ENCODE peak calls at places on chromosome 14, in ten cellular contexts. One of them, this sample, is unnamed.

GRCh38 chr14:106417224-106418049 is 891.1 kb downstream of the TMEM121 start:
- DNase-seq in heart left ventricle: peak
- DNase-seq in stimulated activated effector memory CD8-positive, alpha-beta T cell treated with anti-CD3 and anti-CD28 coated beads, Interleukin-12 subunit alpha, Interleukin-12 subunit beta, amount 100 ng/mL, for 72 hours: peak
- DNase-seq in neural crest cell: no peak
- DNase-seq in GM10248: peak
- DNase-seq in RCC 7860: no peak
- DNase-seq in neuronal stem cell: no peak
- DNase-seq in left ventricle myocardium inferior: peak
- DNase-seq in prostate gland: no peak
- DNase-seq in 8988T: no peak
- DNase-seq in this sample: peak

GRCh38 chr14:68146812-68147211 is 327.2 kb downstream of the RAD51B start:
- DNase-seq in heart left ventricle: no peak
- DNase-seq in stimulated activated effector memory CD8-positive, alpha-beta T cell treated with anti-CD3 and anti-CD28 coated beads, Interleukin-12 subunit alpha, Interleukin-12 subunit beta, amount 100 ng/mL, for 72 hours: no peak
- DNase-seq in neural crest cell: no peak
- DNase-seq in GM10248: no peak
- DNase-seq in RCC 7860: peak
- DNase-seq in neuronal stem cell: no peak
- DNase-seq in left ventricle myocardium inferior: no peak
- DNase-seq in prostate gland: peak
- DNase-seq in 8988T: no peak
- DNase-seq in this sample: peak

GRCh38 chr14:61420326-61420725 is 98.9 kb downstream of the PRKCH start:
- DNase-seq in heart left ventricle: no peak
- DNase-seq in stimulated activated effector memory CD8-positive, alpha-beta T cell treated with anti-CD3 and anti-CD28 coated beads, Interleukin-12 subunit alpha, Interleukin-12 subunit beta, amount 100 ng/mL, for 72 hours: no peak
- DNase-seq in neural crest cell: no peak
- DNase-seq in GM10248: no peak
- DNase-seq in RCC 7860: no peak
- DNase-seq in neuronal stem cell: no peak
- DNase-seq in left ventricle myocardium inferior: no peak
- DNase-seq in prostate gland: peak
- DNase-seq in 8988T: no peak
- DNase-seq in this sample: peak

GRCh38 chr14:93536945-93537344 is 106.2 kb downstream of the UNC79 start:
- DNase-seq in heart left ventricle: no peak
- DNase-seq in stimulated activated effector memory CD8-positive, alpha-beta T cell treated with anti-CD3 and anti-CD28 coated beads, Interleukin-12 subunit alpha, Interleukin-12 subunit beta, amount 100 ng/mL, for 72 hours: no peak
- DNase-seq in neural crest cell: no peak
- DNase-seq in GM10248: no peak
- DNase-seq in RCC 7860: no peak
- DNase-seq in neuronal stem cell: no peak
- DNase-seq in left ventricle myocardium inferior: no peak
- DNase-seq in prostate gland: no peak
- DNase-seq in 8988T: no peak
- DNase-seq in this sample: no peak

GRCh38 chr14:99271951-99272668 is at the start of gene BCL11B:
- DNase-seq in heart left ventricle: peak
- DNase-seq in stimulated activated effector memory CD8-positive, alpha-beta T cell treated with anti-CD3 and anti-CD28 coated beads, Interleukin-12 subunit alpha, Interleukin-12 subunit beta, amount 100 ng/mL, for 72 hours: peak
- DNase-seq in neural crest cell: peak
- DNase-seq in GM10248: peak
- DNase-seq in RCC 7860: peak
- DNase-seq in neuronal stem cell: no peak
- DNase-seq in left ventricle myocardium inferior: peak
- DNase-seq in prostate gland: peak
- DNase-seq in 8988T: peak
- DNase-seq in this sample: peak

GRCh38 chr14:70616646-70617045 is 16.2 kb upstream of the MED6 start:
- DNase-seq in heart left ventricle: no peak
- DNase-seq in stimulated activated effector memory CD8-positive, alpha-beta T cell treated with anti-CD3 and anti-CD28 coated beads, Interleukin-12 subunit alpha, Interleukin-12 subunit beta, amount 100 ng/mL, for 72 hours: no peak
- DNase-seq in neural crest cell: no peak
- DNase-seq in GM10248: no peak
- DNase-seq in RCC 7860: no peak
- DNase-seq in neuronal stem cell: no peak
- DNase-seq in left ventricle myocardium inferior: no peak
- DNase-seq in prostate gland: no peak
- DNase-seq in 8988T: no peak
- DNase-seq in this sample: no peak

GRCh38 chr14:30194769-30195168 is 267.1 kb upstream of the PRKD1 start:
- DNase-seq in heart left ventricle: no peak
- DNase-seq in stimulated activated effector memory CD8-positive, alpha-beta T cell treated with anti-CD3 and anti-CD28 coated beads, Interleukin-12 subunit alpha, Interleukin-12 subunit beta, amount 100 ng/mL, for 72 hours: no peak
- DNase-seq in neural crest cell: no peak
- DNase-seq in GM10248: no peak
- DNase-seq in RCC 7860: peak
- DNase-seq in neuronal stem cell: no peak
- DNase-seq in left ventricle myocardium inferior: no peak
- DNase-seq in prostate gland: no peak
- DNase-seq in 8988T: no peak
- DNase-seq in this sample: peak

GRCh38 chr14:100724061-100724460 is 2.6 kb upstream of the DLK1 start:
- DNase-seq in heart left ventricle: no peak
- DNase-seq in stimulated activated effector memory CD8-positive, alpha-beta T cell treated with anti-CD3 and anti-CD28 coated beads, Interleukin-12 subunit alpha, Interleukin-12 subunit beta, amount 100 ng/mL, for 72 hours: no peak
- DNase-seq in neural crest cell: no peak
- DNase-seq in GM10248: no peak
- DNase-seq in RCC 7860: no peak
- DNase-seq in neuronal stem cell: no peak
- DNase-seq in left ventricle myocardium inferior: no peak
- DNase-seq in prostate gland: no peak
- DNase-seq in 8988T: no peak
- DNase-seq in this sample: no peak

GRCh38 chr14:24426912-24427536 is 2.4 kb downstream of the CBLN3 start:
- DNase-seq in heart left ventricle: no peak
- DNase-seq in stimulated activated effector memory CD8-positive, alpha-beta T cell treated with anti-CD3 and anti-CD28 coated beads, Interleukin-12 subunit alpha, Interleukin-12 subunit beta, amount 100 ng/mL, for 72 hours: no peak
- DNase-seq in neural crest cell: no peak
- DNase-seq in GM10248: no peak
- DNase-seq in RCC 7860: no peak
- DNase-seq in neuronal stem cell: no peak
- DNase-seq in left ventricle myocardium inferior: no peak
- DNase-seq in prostate gland: no peak
- DNase-seq in 8988T: no peak
- DNase-seq in this sample: no peak

GRCh38 chr14:22978487-22978837 is 3.9 kb downstream of the AJUBA start:
- DNase-seq in heart left ventricle: no peak
- DNase-seq in stimulated activated effector memory CD8-positive, alpha-beta T cell treated with anti-CD3 and anti-CD28 coated beads, Interleukin-12 subunit alpha, Interleukin-12 subunit beta, amount 100 ng/mL, for 72 hours: no peak
- DNase-seq in neural crest cell: no peak
- DNase-seq in GM10248: no peak
- DNase-seq in RCC 7860: no peak
- DNase-seq in neuronal stem cell: no peak
- DNase-seq in left ventricle myocardium inferior: no peak
- DNase-seq in prostate gland: no peak
- DNase-seq in 8988T: no peak
- DNase-seq in this sample: no peak

GRCh38 chr14:37546621-37547447 is 48.2 kb downstream of the FOXA1 start:
- DNase-seq in heart left ventricle: no peak
- DNase-seq in stimulated activated effector memory CD8-positive, alpha-beta T cell treated with anti-CD3 and anti-CD28 coated beads, Interleukin-12 subunit alpha, Interleukin-12 subunit beta, amount 100 ng/mL, for 72 hours: no peak
- DNase-seq in neural crest cell: no peak
- DNase-seq in GM10248: no peak
- DNase-seq in RCC 7860: no peak
- DNase-seq in neuronal stem cell: no peak
- DNase-seq in left ventricle myocardium inferior: no peak
- DNase-seq in prostate gland: peak
- DNase-seq in 8988T: no peak
- DNase-seq in this sample: no peak

GRCh38 chr14:99884834-99885648 is 91.8 kb downstream of the EML1 start:
- DNase-seq in heart left ventricle: no peak
- DNase-seq in stimulated activated effector memory CD8-positive, alpha-beta T cell treated with anti-CD3 and anti-CD28 coated beads, Interleukin-12 subunit alpha, Interleukin-12 subunit beta, amount 100 ng/mL, for 72 hours: no peak
- DNase-seq in neural crest cell: no peak
- DNase-seq in GM10248: peak
- DNase-seq in RCC 7860: peak
- DNase-seq in neuronal stem cell: no peak
- DNase-seq in left ventricle myocardium inferior: no peak
- DNase-seq in prostate gland: peak
- DNase-seq in 8988T: no peak
- DNase-seq in this sample: peak

GRCh38 chr14:70514168-70515069 is 20.4 kb downstream of the ADAM20 start:
- DNase-seq in heart left ventricle: no peak
- DNase-seq in stimulated activated effector memory CD8-positive, alpha-beta T cell treated with anti-CD3 and anti-CD28 coated beads, Interleukin-12 subunit alpha, Interleukin-12 subunit beta, amount 100 ng/mL, for 72 hours: no peak
- DNase-seq in neural crest cell: no peak
- DNase-seq in GM10248: no peak
- DNase-seq in RCC 7860: no peak
- DNase-seq in neuronal stem cell: no peak
- DNase-seq in left ventricle myocardium inferior: no peak
- DNase-seq in prostate gland: no peak
- DNase-seq in 8988T: no peak
- DNase-seq in this sample: peak

GRCh38 chr14:37237094-37237493 is 39.4 kb downstream of the MIPOL1 start:
- DNase-seq in heart left ventricle: no peak
- DNase-seq in stimulated activated effector memory CD8-positive, alpha-beta T cell treated with anti-CD3 and anti-CD28 coated beads, Interleukin-12 subunit alpha, Interleukin-12 subunit beta, amount 100 ng/mL, for 72 hours: no peak
- DNase-seq in neural crest cell: no peak
- DNase-seq in GM10248: no peak
- DNase-seq in RCC 7860: no peak
- DNase-seq in neuronal stem cell: no peak
- DNase-seq in left ventricle myocardium inferior: no peak
- DNase-seq in prostate gland: no peak
- DNase-seq in 8988T: no peak
- DNase-seq in this sample: no peak

GRCh38 chr14:51335521-51335920 is 95.5 kb downstream of the TMX1 start:
- DNase-seq in heart left ventricle: peak
- DNase-seq in stimulated activated effector memory CD8-positive, alpha-beta T cell treated with anti-CD3 and anti-CD28 coated beads, Interleukin-12 subunit alpha, Interleukin-12 subunit beta, amount 100 ng/mL, for 72 hours: no peak
- DNase-seq in neural crest cell: no peak
- DNase-seq in GM10248: no peak
- DNase-seq in RCC 7860: no peak
- DNase-seq in neuronal stem cell: no peak
- DNase-seq in left ventricle myocardium inferior: peak
- DNase-seq in prostate gland: no peak
- DNase-seq in 8988T: no peak
- DNase-seq in this sample: no peak

GRCh38 chr14:85528080-85528881 is 1.7 kb upstream of the FLRT2 start:
- DNase-seq in heart left ventricle: no peak
- DNase-seq in stimulated activated effector memory CD8-positive, alpha-beta T cell treated with anti-CD3 and anti-CD28 coated beads, Interleukin-12 subunit alpha, Interleukin-12 subunit beta, amount 100 ng/mL, for 72 hours: no peak
- DNase-seq in neural crest cell: peak
- DNase-seq in GM10248: no peak
- DNase-seq in RCC 7860: peak
- DNase-seq in neuronal stem cell: peak
- DNase-seq in left ventricle myocardium inferior: no peak
- DNase-seq in prostate gland: peak
- DNase-seq in 8988T: no peak
- DNase-seq in this sample: peak

GRCh38 chr14:55889124-55889523 is 229.1 kb upstream of the PELI2 start:
- DNase-seq in heart left ventricle: no peak
- DNase-seq in stimulated activated effector memory CD8-positive, alpha-beta T cell treated with anti-CD3 and anti-CD28 coated beads, Interleukin-12 subunit alpha, Interleukin-12 subunit beta, amount 100 ng/mL, for 72 hours: no peak
- DNase-seq in neural crest cell: no peak
- DNase-seq in GM10248: no peak
- DNase-seq in RCC 7860: no peak
- DNase-seq in neuronal stem cell: no peak
- DNase-seq in left ventricle myocardium inferior: no peak
- DNase-seq in prostate gland: peak
- DNase-seq in 8988T: no peak
- DNase-seq in this sample: no peak

GRCh38 chr14:74456684-74457083 is 30.7 kb upstream of the SYNDIG1L start:
- DNase-seq in heart left ventricle: no peak
- DNase-seq in stimulated activated effector memory CD8-positive, alpha-beta T cell treated with anti-CD3 and anti-CD28 coated beads, Interleukin-12 subunit alpha, Interleukin-12 subunit beta, amount 100 ng/mL, for 72 hours: no peak
- DNase-seq in neural crest cell: no peak
- DNase-seq in GM10248: no peak
- DNase-seq in RCC 7860: no peak
- DNase-seq in neuronal stem cell: no peak
- DNase-seq in left ventricle myocardium inferior: no peak
- DNase-seq in prostate gland: no peak
- DNase-seq in 8988T: no peak
- DNase-seq in this sample: no peak

GRCh38 chr14:103633391-103633790 is 4.4 kb downstream of the KLC1 start:
- DNase-seq in heart left ventricle: no peak
- DNase-seq in stimulated activated effector memory CD8-positive, alpha-beta T cell treated with anti-CD3 and anti-CD28 coated beads, Interleukin-12 subunit alpha, Interleukin-12 subunit beta, amount 100 ng/mL, for 72 hours: no peak
- DNase-seq in neural crest cell: no peak
- DNase-seq in GM10248: no peak
- DNase-seq in RCC 7860: no peak
- DNase-seq in neuronal stem cell: no peak
- DNase-seq in left ventricle myocardium inferior: no peak
- DNase-seq in prostate gland: no peak
- DNase-seq in 8988T: no peak
- DNase-seq in this sample: no peak

GRCh38 chr14:74978416-74978947 is 23.1 kb upstream of the PGF start:
- DNase-seq in heart left ventricle: no peak
- DNase-seq in stimulated activated effector memory CD8-positive, alpha-beta T cell treated with anti-CD3 and anti-CD28 coated beads, Interleukin-12 subunit alpha, Interleukin-12 subunit beta, amount 100 ng/mL, for 72 hours: no peak
- DNase-seq in neural crest cell: no peak
- DNase-seq in GM10248: no peak
- DNase-seq in RCC 7860: no peak
- DNase-seq in neuronal stem cell: no peak
- DNase-seq in left ventricle myocardium inferior: no peak
- DNase-seq in prostate gland: no peak
- DNase-seq in 8988T: no peak
- DNase-seq in this sample: no peak